ENCODE peak calls at places on chromosomes 6 and 20, in seven cellular contexts. G is osteocyte; O is pancreas; B is nephron progenitor cell; E is left ventricle myocardium inferior; V is coronary artery; M is CD8-positive, alpha-beta T cell. H is an unnamed sample.

GRCh38 chr20:17525650-17526049 is 5.5 kb downstream of the BFSP1 start:
- DNase-seq in G (no peak), O (peak; percentile 41), B (peak; percentile 27), E (no peak), V (no peak), M (no peak), H (no peak)

GRCh38 chr6:127481628-127482027 is 22.4 kb upstream of the KIAA0408 start:
- DNase-seq in G (no peak), O (no peak), B (no peak), E (no peak), V (no peak), M (no peak), H (peak; percentile 55)

GRCh38 chr6:31114970-31115849 is 610 bp downstream of the PSORS1C1 start:
- DNase-seq in G (no peak), O (no peak), B (no peak), E (no peak), V (no peak), M (no peak), H (peak; percentile 57)

GRCh38 chr6:129448965-129449364 is 261.0 kb downstream of the ARHGAP18 start:
- DNase-seq in G (no peak), O (no peak), B (no peak), E (no peak), V (no peak), M (no peak), H (no peak)

GRCh38 chr6:165939601-165940290 is 227.9 kb downstream of the TBXT start:
- DNase-seq in G (no peak), O (no peak), B (no peak), E (no peak), V (peak; percentile 33), M (no peak), H (no peak)

GRCh38 chr20:56897318-56897962 is 268.3 kb downstream of the TFAP2C start:
- DNase-seq in G (no peak), O (no peak), B (no peak), E (no peak), V (no peak), M (no peak), H (no peak)

GRCh38 chr20:54112221-54112884 is 42.0 kb upstream of the BCAS1 start:
- DNase-seq in G (no peak), O (no peak), B (no peak), E (no peak), V (peak; percentile 46), M (no peak), H (no peak)

GRCh38 chr20:54228841-54229240 is 21.0 kb downstream of the PFDN4 start:
- DNase-seq in G (no peak), O (no peak), B (no peak), E (no peak), V (no peak), M (no peak), H (no peak)

GRCh38 chr6:35590622-35591066 is 77.9 kb upstream of the TULP1 start:
- DNase-seq in G (no peak), O (no peak), B (no peak), E (peak; percentile 77), V (peak; percentile 82), M (no peak), H (peak; percentile 51)

GRCh38 chr6:84428300-84428907 is 201.0 kb upstream of the CEP162 start:
- DNase-seq in G (no peak), O (peak; percentile 32), B (peak; percentile 66), E (peak; percentile 49), V (peak; percentile 80), M (no peak), H (peak; percentile 62)

GRCh38 chr6:16730720-16731502 is 30.3 kb downstream of the ATXN1 start:
- DNase-seq in G (no peak), O (no peak), B (peak; percentile 9), E (no peak), V (no peak), M (no peak), H (peak; percentile 55)

GRCh38 chr6:127146935-127147334 is 28.5 kb downstream of the RSPO3 start:
- DNase-seq in G (no peak), O (no peak), B (peak; percentile 53), E (no peak), V (no peak), M (no peak), H (peak; percentile 91)

GRCh38 chr6:129632081-129632758 is 77.8 kb downstream of the ARHGAP18 start:
- DNase-seq in G (no peak), O (no peak), B (no peak), E (no peak), V (no peak), M (no peak), H (no peak)

GRCh38 chr6:140879861-140880260 is 1252.9 kb upstream of the GJE1 start:
- DNase-seq in G (no peak), O (no peak), B (no peak), E (no peak), V (no peak), M (no peak), H (peak; percentile 69)

GRCh38 chr6:22980446-22980845 is 411.1 kb downstream of the HDGFL1 start:
- DNase-seq in G (no peak), O (no peak), B (no peak), E (no peak), V (no peak), M (no peak), H (peak; percentile 32)

GRCh38 chr20:44228465-44229258 is 18.1 kb upstream of the OSER1 start:
- DNase-seq in G (no peak), O (no peak), B (no peak), E (no peak), V (no peak), M (no peak), H (no peak)

GRCh38 chr6:119348308-119349040 is 1.1 kb downstream of the MAN1A1 start:
- DNase-seq in G (no peak), O (peak; percentile 32), B (peak; percentile 57), E (peak; percentile 24), V (no peak), M (peak; percentile 16), H (no peak)

GRCh38 chr6:44415424-44415823 is 27.9 kb downstream of the CDC5L start:
- DNase-seq in G (no peak), O (no peak), B (no peak), E (no peak), V (no peak), M (no peak), H (no peak)

GRCh38 chr6:42292002-42292735 is 74.5 kb upstream of the MRPS10 start:
- DNase-seq in G (no peak), O (no peak), B (no peak), E (no peak), V (no peak), M (no peak), H (peak; percentile 63)

GRCh38 chr6:40802481-40802880 is 215.3 kb upstream of the LRFN2 start:
- DNase-seq in G (no peak), O (no peak), B (no peak), E (no peak), V (no peak), M (no peak), H (no peak)

GRCh38 chr6:40799296-40800020 is 212.3 kb upstream of the LRFN2 start:
- DNase-seq in G (no peak), O (no peak), B (no peak), E (no peak), V (no peak), M (no peak), H (no peak)

GRCh38 chr6:40794581-40794980 is 207.4 kb upstream of the LRFN2 start:
- DNase-seq in G (no peak), O (no peak), B (no peak), E (no peak), V (no peak), M (no peak), H (no peak)

GRCh38 chr6:40796280-40797223 is 209.4 kb upstream of the LRFN2 start:
- DNase-seq in G (no peak), O (no peak), B (peak; percentile 10), E (peak; percentile 68), V (no peak), M (no peak), H (no peak)

GRCh38 chr6:40798069-40798770 is 211.1 kb upstream of the LRFN2 start:
- DNase-seq in G (no peak), O (no peak), B (no peak), E (no peak), V (no peak), M (no peak), H (no peak)
- TF ChIP-seq CTCF in G (no peak), O (no peak), B (no peak), E (no peak), V (no peak), M (no peak), H (no peak)

GRCh38 chr20:62780696-62781095 is 15.6 kb upstream of the MRGBP start:
- DNase-seq in G (no peak), O (no peak), B (no peak), E (no peak), V (no peak), M (no peak), H (no peak)

GRCh38 chr20:62780204-62780603 is 16.1 kb upstream of the MRGBP start:
- DNase-seq in G (no peak), O (no peak), B (no peak), E (no peak), V (no peak), M (no peak), H (no peak)

GRCh38 chr20:62784497-62784896 is 11.8 kb upstream of the MRGBP start:
- DNase-seq in G (no peak), O (no peak), B (no peak), E (no peak), V (no peak), M (no peak), H (no peak)

GRCh38 chr20:62782893-62783278 is 13.4 kb upstream of the MRGBP start:
- DNase-seq in G (no peak), O (no peak), B (no peak), E (peak; percentile 58), V (no peak), M (no peak), H (no peak)

DNA sequence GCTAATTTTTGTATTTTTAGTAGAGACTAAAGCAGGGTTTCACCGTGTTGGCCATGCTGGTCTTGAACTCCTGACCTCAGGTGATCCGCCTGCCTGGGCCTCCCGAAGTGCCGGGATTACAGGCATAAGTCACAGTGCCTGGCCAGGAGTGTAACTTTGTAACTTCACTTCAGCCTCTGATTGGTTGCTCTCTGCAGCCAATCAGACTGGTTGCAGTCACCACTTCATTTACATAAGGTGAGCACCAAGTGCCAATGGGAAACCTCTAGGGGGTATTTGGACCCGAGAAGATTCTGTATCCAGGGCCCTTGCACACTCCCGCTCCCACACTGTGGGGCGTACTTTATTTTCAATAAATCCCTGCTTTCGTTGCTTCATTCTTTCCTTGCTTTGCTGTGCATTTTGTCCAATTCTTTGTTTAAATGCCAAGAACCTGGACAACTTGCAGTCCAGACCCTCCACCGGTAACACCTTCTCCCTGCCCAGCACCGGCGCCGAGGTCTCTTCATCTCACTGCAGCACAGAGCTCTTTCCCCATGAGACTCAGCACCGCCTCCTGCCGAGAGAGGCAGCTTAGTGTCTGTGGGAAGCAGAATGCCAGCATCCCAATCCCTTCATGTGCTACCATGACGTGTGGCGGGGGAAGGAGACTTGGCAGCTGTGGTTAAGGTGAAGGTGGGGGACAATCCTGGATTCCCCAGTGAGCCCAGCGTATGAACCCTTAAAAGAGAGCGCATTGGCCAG is 14.0 kb upstream of the MRGBP start:
- DNase-seq in G (no peak), O (no peak), B (no peak), E (no peak), V (no peak), M (no peak), H (no peak)
- TF ChIP-seq CTCF in G (no peak), O (no peak), B (no peak), E (no peak), V (no peak), M (no peak), H (peak; percentile 38)

GRCh38 chr6:53144802-53145201 is 3.8 kb downstream of the GCM1 start:
- DNase-seq in G (no peak), O (no peak), B (no peak), E (no peak), V (no peak), M (no peak), H (no peak)
- TF ChIP-seq CTCF in G (no peak), O (no peak), B (no peak), E (no peak), V (no peak), M (no peak), H (no peak)

GRCh38 chr6:125798734-125799510 is 8.2 kb downstream of the NCOA7 start:
- DNase-seq in G (no peak), O (no peak), B (no peak), E (no peak), V (no peak), M (no peak), H (no peak)
- TF ChIP-seq CTCF in G (no peak), O (no peak), B (no peak), E (no peak), V (no peak), M (no peak), H (no peak)

H was measured in fibroblast of villous mesenchyme.